ENCODE peak calls at places on chromosome 14, in nine cellular contexts. T is WERI-Rb-1, P is adrenal gland, L is IMR-90, U is upper lobe of left lung, Q is breast epithelium, H is A673, Y is HCT116, X is fibroblast of lung. S is an unnamed sample. For H3K27me3 and H3K9me3, the result is how much of the 10 kb centered on the place peaks cover.

GRCh38 chr14:68232643-68233055 is 413.1 kb downstream of the RAD51B start:
- DNase-seq in T (no peak), P (peak), L (peak), U (peak), Q (no peak), H (peak), Y (peak), X (peak), S (no peak)

GRCh38 chr14:72577521-72577920 is 316.4 kb downstream of the DPF3 start:
- DNase-seq in T (no peak), P (no peak), L (no peak), U (no peak), Q (no peak), H (no peak), Y (no peak), X (no peak), S (no peak)

GRCh38 chr14:36279306-36280244 is 40.9 kb downstream of the MBIP start:
- DNase-seq in T (no peak), P (no peak), L (no peak), U (no peak), Q (no peak), H (no peak), Y (no peak), X (no peak), S (no peak)

GRCh38 chr14:77579065-77579464 is 37.4 kb downstream of the SPTLC2 start:
- DNase-seq in T (no peak), P (no peak), L (peak), U (no peak), Q (no peak), H (no peak), Y (no peak), X (no peak), S (no peak)

GRCh38 chr14:66444271-66444987 is 41.7 kb upstream of the CCDC196 start:
- DNase-seq in T (peak), P (no peak), L (peak), U (no peak), Q (no peak), H (no peak), Y (no peak), X (peak), S (no peak)

GRCh38 chr14:38255673-38256357 is at the start of gene CLEC14A:
- DNase-seq in T (no peak), P (peak), L (no peak), U (no peak), Q (peak), H (no peak), Y (no peak), X (no peak), S (no peak)

GRCh38 chr14:71163050-71163841 is 256.0 kb downstream of the PCNX1 start:
- DNase-seq in T (no peak), P (no peak), L (no peak), U (no peak), Q (no peak), H (no peak), Y (no peak), X (no peak), S (no peak)

GRCh38 chr14:89720741-89721315 is 233.7 kb downstream of the EFCAB11 start:
- DNase-seq in T (no peak), P (peak), L (no peak), U (peak), Q (no peak), H (no peak), Y (no peak), X (no peak), S (peak)

GRCh38 chr14:22039938-22040780 is 366.5 kb upstream of the OR4E1 start:
- DNase-seq in T (no peak), P (no peak), L (no peak), U (no peak), Q (no peak), H (peak), Y (peak), X (no peak), S (peak)

GRCh38 chr14:72682188-72682587 is 211.7 kb downstream of the DPF3 start:
- DNase-seq in T (no peak), P (no peak), L (peak), U (no peak), Q (no peak), H (no peak), Y (no peak), X (peak), S (no peak)

GRCh38 chr14:64671591-64671990 is 32.6 kb upstream of the PLEKHG3 start:
- DNase-seq in T (no peak), P (no peak), L (peak), U (no peak), Q (no peak), H (peak), Y (peak), X (peak), S (no peak)

DNA sequence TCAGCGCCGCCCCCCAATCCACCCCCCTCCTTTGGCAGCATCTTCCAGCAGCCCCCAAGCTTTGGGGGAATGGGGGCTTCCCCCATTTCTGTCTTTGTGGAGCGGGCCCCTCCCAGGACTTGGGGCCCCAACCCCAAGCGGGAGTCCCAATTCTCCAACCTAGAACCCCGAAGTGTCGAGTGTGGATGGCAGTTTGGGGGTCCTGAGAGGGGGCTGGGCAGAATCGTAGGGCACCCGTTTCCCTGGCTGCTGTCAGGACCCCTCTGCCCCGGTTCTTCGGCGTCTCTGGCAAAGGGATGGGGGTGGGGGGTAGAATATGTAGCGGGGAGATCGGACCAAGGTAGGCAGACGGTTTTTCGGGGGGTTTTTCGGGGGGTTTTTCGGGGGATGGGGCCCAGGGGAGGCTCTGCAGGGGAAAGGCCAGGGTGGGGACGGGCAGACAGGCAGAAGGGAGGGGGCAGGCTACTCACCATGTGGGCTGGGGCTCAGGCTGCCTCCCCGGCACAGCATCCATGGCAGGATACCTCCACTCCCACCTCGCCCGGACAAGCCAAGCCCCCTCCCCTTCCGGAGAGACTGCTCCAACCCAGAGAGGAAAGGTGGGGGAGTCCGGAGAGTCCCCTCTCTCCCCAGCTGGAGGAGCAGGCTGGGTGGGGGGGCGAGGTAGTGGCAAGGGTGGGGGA is 739 bp downstream of the JPH4 start:
- DNase-seq in T (no peak), P (no peak), L (no peak), U (no peak), Q (no peak), H (no peak), Y (no peak), X (no peak), S (peak)
- H3K27me3 ChIP-seq in T (under half), P (under half), L (half or more), U (under half), Q (under half), H (under half), Y (under half), X (under half), S (under half)

DNA sequence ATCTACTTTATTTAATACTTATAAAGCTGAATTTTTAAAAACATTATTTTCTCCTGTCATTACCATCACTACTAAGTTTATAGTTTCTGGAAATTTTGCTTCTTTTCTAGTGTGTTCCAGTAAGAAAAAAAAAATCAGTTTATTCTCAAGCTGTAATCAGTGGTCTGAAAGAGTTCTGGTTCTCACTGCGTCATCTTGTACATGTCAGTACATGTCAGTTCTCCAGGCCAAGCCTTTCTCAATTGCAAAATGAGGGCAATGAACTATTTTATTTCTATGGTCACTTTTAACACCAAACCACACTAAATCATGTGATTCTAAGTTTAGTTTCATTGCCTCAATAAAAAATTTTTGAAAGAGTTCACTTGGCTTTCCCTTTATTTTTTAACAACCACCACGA is 468.9 kb upstream of the LRFN5 start:
- DNase-seq in T (no peak), P (no peak), L (no peak), U (no peak), Q (no peak), H (no peak), Y (no peak), X (no peak), S (no peak)
- TF ChIP-seq CTCF in T (no peak), P (no peak), L (no peak), U (no peak), Q (no peak), H (no peak), Y (no peak), X (no peak), S (no peak)

GRCh38 chr14:105844810-105845724 is 318.7 kb downstream of the TMEM121 start:
- DNase-seq in T (no peak), P (no peak), L (no peak), U (peak), Q (peak), H (no peak), Y (no peak), X (no peak), S (no peak)
- H3K9me3 ChIP-seq in T (under half), P (under half), L (half or more), U (under half), Q (under half), H (under half), Y (under half), X (under half), S (under half)

DNA sequence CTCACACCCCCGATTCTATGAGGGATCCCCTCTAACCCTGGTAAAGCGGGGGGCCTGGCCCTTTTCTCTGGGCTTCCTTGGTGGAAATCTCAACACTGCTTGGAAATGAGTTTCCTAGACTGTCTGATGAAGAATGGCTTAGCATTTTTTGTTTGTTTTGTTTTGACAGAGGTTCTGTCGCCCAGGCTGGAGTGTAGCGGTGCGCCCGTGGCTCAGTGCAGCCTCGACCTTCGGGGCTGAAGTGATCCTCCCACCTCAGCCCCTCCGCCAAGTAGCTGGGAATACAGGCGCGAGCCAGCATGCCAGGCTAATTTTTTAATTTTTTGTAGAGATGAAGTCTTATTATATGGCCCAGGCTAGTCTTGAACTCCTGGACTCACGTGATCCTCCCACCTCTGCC is 30.3 kb downstream of the TC2N start:
- DNase-seq in T (no peak), P (no peak), L (no peak), U (no peak), Q (no peak), H (no peak), Y (no peak), X (no peak), S (no peak)
- H3K27me3 ChIP-seq in T (under half), P (under half), L (under half), U (under half), Q (under half), H (half or more), Y (under half), X (under half), S (under half)

DNA sequence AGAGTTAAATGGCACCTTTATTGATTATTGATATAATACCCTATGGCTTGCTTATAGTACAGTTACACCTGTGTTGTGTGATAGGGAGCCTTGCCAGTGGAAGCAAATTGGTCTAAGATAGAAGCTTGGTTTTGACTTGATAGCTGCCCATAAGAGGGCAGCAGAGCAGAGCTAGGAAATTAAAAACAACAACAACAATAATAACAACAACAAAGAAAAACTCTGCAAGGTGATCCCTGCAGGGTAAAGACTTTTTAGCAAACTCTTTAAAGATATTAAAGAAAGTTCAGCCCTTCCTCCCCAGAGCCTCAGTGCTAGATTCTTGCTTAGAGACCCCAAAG is 18.0 kb upstream of the RNASE10 start:
- DNase-seq in T (no peak), P (no peak), L (no peak), U (no peak), Q (no peak), H (no peak), Y (no peak), X (no peak), S (no peak)
- TF ChIP-seq CTCF in T (no peak), P (no peak), L (no peak), U (no peak), Q (no peak), H (no peak), Y (peak), X (no peak), S (no peak)

DNA sequence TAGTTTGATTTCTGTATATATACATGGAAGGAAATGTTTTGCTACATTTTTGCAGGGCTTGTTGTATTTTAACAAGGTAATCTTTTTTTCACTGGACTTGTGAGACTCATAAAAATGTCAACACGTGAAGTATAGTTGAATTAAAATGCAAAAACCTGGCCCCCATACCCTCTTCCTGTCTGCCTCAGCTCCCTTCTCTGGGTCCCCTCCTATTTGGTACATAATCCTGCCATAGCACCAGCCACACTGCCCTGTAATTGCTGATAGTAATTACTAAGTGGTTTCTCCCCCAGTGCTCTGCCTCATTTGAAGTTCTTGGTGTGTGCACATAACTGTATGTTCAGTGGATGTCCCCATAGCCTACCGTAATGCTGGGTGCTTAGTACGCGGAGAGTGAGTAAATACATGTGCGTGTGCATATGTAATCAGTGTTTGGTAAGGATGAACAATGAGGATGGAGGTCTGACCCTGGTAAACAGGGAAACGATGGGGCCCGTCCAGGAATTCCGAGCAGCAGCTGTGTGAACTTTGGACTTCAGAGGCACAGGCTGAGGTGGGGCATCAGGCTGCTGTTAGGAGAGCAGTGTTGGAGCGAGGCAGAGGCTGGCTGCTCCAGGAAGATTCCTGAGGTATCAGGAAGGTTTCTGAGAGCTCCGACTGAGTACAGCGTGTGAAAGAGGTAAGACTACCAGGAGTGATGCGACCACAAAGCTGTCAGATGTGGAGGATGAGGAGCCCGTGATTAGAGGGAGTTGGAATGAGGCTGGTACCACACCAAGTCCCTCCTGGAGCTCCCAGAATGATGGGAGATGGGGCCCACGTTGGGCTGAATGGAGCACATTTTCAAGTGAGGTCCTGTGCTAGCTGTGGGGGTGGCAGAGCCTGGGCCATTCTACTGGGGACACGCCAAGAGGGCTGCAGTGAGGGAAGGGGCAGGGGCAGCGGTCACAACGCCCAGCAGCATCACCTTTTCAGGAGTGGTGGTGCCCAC is 106.8 kb downstream of the PELI2 start:
- DNase-seq in T (no peak), P (no peak), L (no peak), U (no peak), Q (no peak), H (peak), Y (no peak), X (peak), S (no peak)
- H3K9me3 ChIP-seq in T (under half), P (under half), L (under half), U (under half), Q (under half), H (under half), Y (under half), X (under half), S (under half)

DNA sequence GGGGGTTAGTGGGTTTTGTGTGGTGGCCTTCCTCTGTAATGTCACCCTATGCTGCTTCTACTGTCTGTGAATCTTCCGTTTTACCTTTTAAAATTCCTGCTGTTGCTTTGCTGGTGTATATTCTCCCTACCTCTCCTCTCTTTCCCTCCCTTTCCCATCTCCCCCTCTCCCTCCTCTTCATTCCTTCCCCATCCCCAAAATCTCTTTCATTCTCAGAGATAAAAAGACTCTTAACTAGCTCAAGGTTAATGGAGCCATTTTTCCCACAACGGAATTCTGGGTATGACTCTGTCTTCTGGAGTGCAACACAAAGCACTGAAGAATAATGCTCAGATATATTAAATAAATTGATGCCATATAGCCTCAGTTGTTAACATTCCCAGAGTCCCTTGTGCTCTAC is 148.1 kb downstream of the EGLN3 start:
- DNase-seq in T (no peak), P (no peak), L (no peak), U (no peak), Q (no peak), H (no peak), Y (no peak), X (no peak), S (no peak)
- H3K27me3 ChIP-seq in T (under half), P (under half), L (under half), U (under half), Q (under half), H (under half), Y (under half), X (under half), S (under half)

DNA sequence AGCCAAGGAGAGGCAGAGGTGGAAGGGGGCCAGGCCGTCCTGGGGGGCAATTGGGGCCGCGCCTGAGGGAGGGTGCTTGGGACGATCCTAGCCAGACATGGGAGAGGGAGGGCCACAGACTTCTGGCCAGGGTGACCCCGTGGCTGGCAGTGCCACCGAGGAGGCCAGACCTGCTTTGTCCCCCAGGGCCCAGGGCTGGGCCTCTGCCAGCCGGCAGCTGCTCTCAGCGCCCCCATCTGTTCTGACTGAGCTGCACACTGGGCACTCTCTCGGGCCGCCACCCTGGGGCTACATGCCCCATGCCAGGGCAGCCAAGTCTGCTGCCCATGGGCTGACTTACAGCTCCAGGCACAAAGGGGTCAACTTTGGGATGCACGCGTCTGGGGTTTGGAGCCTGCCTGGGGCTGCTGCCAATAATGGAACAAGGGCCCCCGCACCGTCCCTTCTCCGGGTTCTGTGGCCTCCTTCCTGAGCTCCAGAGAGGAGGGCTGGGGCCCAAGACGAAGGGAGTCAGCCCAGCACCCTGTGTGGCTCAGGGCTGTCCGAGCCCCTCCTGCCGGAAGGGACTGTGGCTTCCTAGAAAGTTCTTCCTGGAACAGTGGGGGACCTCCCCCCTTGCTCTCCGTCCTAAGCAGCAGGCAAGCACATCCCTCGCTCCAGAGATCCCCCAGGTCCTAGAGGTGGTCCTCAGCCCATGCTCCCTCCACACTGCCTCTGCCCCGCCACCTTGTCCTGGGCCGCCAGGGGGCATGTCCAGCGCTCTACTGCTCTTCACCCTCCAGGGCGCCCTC is 1.1 kb downstream of the ADSS1 start:
- DNase-seq in T (no peak), P (no peak), L (no peak), U (no peak), Q (no peak), H (peak), Y (no peak), X (peak), S (no peak)
- TF ChIP-seq CTCF in T (peak), P (no peak), L (peak), U (no peak), Q (no peak), H (no peak), Y (peak), X (peak), S (no peak)